ENCODE peak calls at places on chromosomes 16 and 17, in ten cellular contexts. Y is GM20000, N is neural progenitor cell, F is astrocyte of the spinal cord, C is fibroblast of the aortic adventitia, K is IMR-90, B is AG04450, D is testis, W is HL-60, P is heart left ventricle. V is an unnamed sample.

GRCh38 chr16:26863971-26864370 is 202.8 kb upstream of the C16orf82 start:
- DNase-seq in Y (no peak), N (no peak), F (no peak), C (no peak), K (no peak), B (no peak), D (no peak), W (no peak), P (no peak), V (no peak)

GRCh38 chr17:81518785-81519283 is 6.2 kb upstream of the ACTG1 start:
- DNase-seq in Y (peak; percentile 77), N (peak; percentile 48), F (no peak), C (no peak), K (no peak), B (no peak), D (no peak), W (peak; percentile 43), P (peak; percentile 67), V (peak; percentile 74)

GRCh38 chr16:72198641-72199250 is 26.8 kb upstream of the PMFBP1 start:
- DNase-seq in Y (no peak), N (no peak), F (no peak), C (no peak), K (no peak), B (no peak), D (no peak), W (no peak), P (no peak), V (no peak)

GRCh38 chr17:36512641-36513040 is 22.0 kb downstream of the MYO19 start:
- DNase-seq in Y (no peak), N (no peak), F (no peak), C (no peak), K (no peak), B (no peak), D (no peak), W (no peak), P (no peak), V (no peak)

GRCh38 chr17:4881761-4882555 is 17.4 kb upstream of the C17orf107 start:
- DNase-seq in Y (peak; percentile 71), N (peak; percentile 79), F (peak; percentile 33), C (peak; percentile 32), K (peak; percentile 12), B (no peak), D (peak; percentile 84), W (peak; percentile 23), P (peak; percentile 60), V (peak; percentile 78)

GRCh38 chr17:9900744-9901143 is 4.3 kb downstream of the RCVRN start:
- DNase-seq in Y (no peak), N (no peak), F (peak; percentile 51), C (peak; percentile 58), K (peak; percentile 56), B (no peak), D (no peak), W (no peak), P (no peak), V (no peak)

GRCh38 chr16:81431554-81432353 is 12.9 kb upstream of the CMIP start:
- DNase-seq in Y (no peak), N (peak; percentile 41), F (peak; percentile 60), C (peak; percentile 86), K (peak; percentile 77), B (peak; percentile 20), D (peak; percentile 35), W (peak; percentile 42), P (peak; percentile 49), V (no peak)

GRCh38 chr17:27853121-27853520 is 40.0 kb downstream of the LYRM9 start:
- DNase-seq in Y (no peak), N (no peak), F (no peak), C (no peak), K (no peak), B (no peak), D (no peak), W (no peak), P (no peak), V (no peak)

GRCh38 chr16:14092579-14092978 is 21.5 kb downstream of the MRTFB start:
- DNase-seq in Y (no peak), N (no peak), F (no peak), C (no peak), K (peak; percentile 24), B (no peak), D (no peak), W (no peak), P (no peak), V (no peak)

GRCh38 chr16:11087691-11088431 is 143.5 kb downstream of the CLEC16A start:
- DNase-seq in Y (no peak), N (no peak), F (no peak), C (no peak), K (peak; percentile 57), B (no peak), D (no peak), W (no peak), P (no peak), V (no peak)

GRCh38 chr17:79629548-79630049 is 18.7 kb upstream of the RBFOX3 start:
- DNase-seq in Y (no peak), N (no peak), F (no peak), C (no peak), K (no peak), B (no peak), D (peak; percentile 10), W (no peak), P (no peak), V (no peak)

GRCh38 chr16:84357191-84357651 is 11.1 kb upstream of the ATP2C2 start:
- DNase-seq in Y (no peak), N (no peak), F (peak; percentile 25), C (no peak), K (peak; percentile 52), B (no peak), D (no peak), W (peak; percentile 88), P (no peak), V (no peak)

GRCh38 chr16:84360170-84360569 is 8.2 kb upstream of the ATP2C2 start:
- DNase-seq in Y (no peak), N (no peak), F (peak; percentile 2), C (no peak), K (peak; percentile 25), B (no peak), D (no peak), W (no peak), P (no peak), V (peak; percentile 19)

GRCh38 chr16:84358601-84359295 is 9.6 kb upstream of the ATP2C2 start:
- DNase-seq in Y (no peak), N (no peak), F (no peak), C (no peak), K (no peak), B (no peak), D (no peak), W (no peak), P (no peak), V (no peak)

GRCh38 chr16:84360748-84361147 is 7.6 kb upstream of the ATP2C2 start:
- DNase-seq in Y (no peak), N (no peak), F (no peak), C (no peak), K (no peak), B (no peak), D (no peak), W (no peak), P (no peak), V (no peak)

GRCh38 chr16:84359326-84359725 is 9.0 kb upstream of the ATP2C2 start:
- DNase-seq in Y (no peak), N (no peak), F (no peak), C (no peak), K (no peak), B (no peak), D (no peak), W (no peak), P (no peak), V (no peak)
- TF ChIP-seq CTCF in Y (no peak), N (no peak), F (no peak), C (no peak), K (no peak), B (no peak), D (no peak), W (no peak), P (no peak), V (no peak)

DNA sequence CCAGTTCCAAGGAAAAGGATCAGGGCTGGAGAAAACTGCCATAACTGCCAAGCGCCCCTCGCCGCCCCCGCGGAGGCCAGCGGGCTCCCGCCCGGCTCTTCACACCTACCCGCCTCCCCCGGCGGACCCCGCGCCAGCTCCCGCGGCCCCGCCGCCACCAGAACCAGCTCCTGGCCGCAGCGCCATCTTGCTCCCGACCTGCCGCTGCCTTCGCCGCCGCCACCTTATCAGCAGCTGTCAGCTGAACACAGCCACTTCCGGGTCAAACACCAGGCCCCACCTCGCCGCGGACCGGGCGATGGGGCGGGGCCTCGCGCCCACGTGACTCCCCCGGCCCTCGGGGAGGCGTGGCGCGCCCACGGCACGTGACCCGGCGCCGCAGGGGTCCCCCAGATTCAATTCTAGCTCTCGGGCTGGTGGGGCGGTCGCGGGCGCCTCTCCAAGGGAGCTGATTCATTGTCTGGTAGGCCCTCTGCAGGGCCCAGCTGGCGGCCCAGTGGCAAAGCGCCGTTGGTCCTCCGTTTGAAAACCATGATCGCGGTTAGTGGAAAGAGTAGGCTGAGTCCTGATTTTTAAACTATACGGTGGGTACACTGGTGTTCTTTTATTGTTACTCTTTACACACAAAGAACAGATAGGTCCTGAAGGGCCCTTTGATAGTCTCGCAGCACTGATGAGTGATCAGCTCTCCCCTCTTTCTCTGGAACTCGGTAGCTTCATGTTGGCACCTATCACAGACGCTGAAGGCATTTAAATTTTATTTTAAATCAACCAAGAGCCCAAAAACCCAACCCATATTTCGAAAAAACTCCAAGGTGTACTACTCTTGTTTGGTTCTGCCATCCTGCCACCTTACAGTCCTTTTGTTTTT is at the start of gene SYNRG:
- DNase-seq in Y (peak; percentile 99), N (peak; percentile 98), F (peak; percentile 98), C (peak; percentile 95), K (peak; percentile 94), B (peak; percentile 86), D (peak; percentile 97), W (peak; percentile 93), P (peak; percentile 96), V (peak; percentile 100)
- TF ChIP-seq CTCF in Y (no peak), N (peak; percentile 42), F (peak; percentile 37), C (peak; percentile 51), K (peak; percentile 41), B (peak; percentile 43), D (peak; percentile 16), W (no peak), P (peak; percentile 35), V (peak; percentile 52)

GRCh38 chr16:78290498-78291271 is 191.2 kb downstream of the WWOX start:
- DNase-seq in Y (no peak), N (no peak), F (no peak), C (no peak), K (no peak), B (no peak), D (no peak), W (no peak), P (no peak), V (no peak)
- TF ChIP-seq CTCF in Y (no peak), N (no peak), F (no peak), C (no peak), K (no peak), B (no peak), D (no peak), W (no peak), P (no peak), V (no peak)

GRCh38 chr16:28981517-28981916 is 3.3 kb upstream of the LAT start:
- DNase-seq in Y (peak; percentile 50), N (peak; percentile 29), F (no peak), C (no peak), K (no peak), B (no peak), D (no peak), W (peak; percentile 56), P (no peak), V (peak; percentile 34)
- TF ChIP-seq CTCF in Y (peak; percentile 34), N (peak; percentile 56), F (peak; percentile 70), C (peak; percentile 78), K (peak; percentile 56), B (peak; percentile 66), D (peak; percentile 42), W (peak; percentile 97), P (no peak), V (no peak)

V was measured in Calu3.